ENCODE peak calls at places on chromosomes 2 and 18, in five cellular contexts. A is right lobe of liver; G is effector memory CD4-positive, alpha-beta T cell; I is sigmoid colon; V is A673. W is an unnamed sample.

GRCh38 chr2:54558976-54559410 is 102.9 kb downstream of the SPTBN1 start:
- DNase-seq in A (no peak), G (no peak), I (no peak), V (peak), W (no peak)

GRCh38 chr2:182368446-182368845 is 58.4 kb downstream of the PDE1A start:
- DNase-seq in A (no peak), G (no peak), I (no peak), V (no peak), W (no peak)

GRCh38 chr18:49161627-49162026 is 210.9 kb upstream of the SMAD7 start:
- DNase-seq in A (no peak), G (no peak), I (no peak), V (no peak), W (no peak)

GRCh38 chr2:54773838-54774237 is 50.4 kb downstream of the EML6 start:
- DNase-seq in A (no peak), G (no peak), I (no peak), V (peak), W (no peak)

GRCh38 chr18:44464401-44465185 is 216.1 kb upstream of the SETBP1 start:
- DNase-seq in A (no peak), G (no peak), I (no peak), V (no peak), W (no peak)

GRCh38 chr2:150483532-150483931 is 3.9 kb downstream of the RND3 start:
- DNase-seq in A (no peak), G (no peak), I (no peak), V (no peak), W (no peak)

GRCh38 chr2:32168513-32168912 is 2.8 kb downstream of the SLC30A6 start:
- DNase-seq in A (no peak), G (no peak), I (no peak), V (no peak), W (no peak)

GRCh38 chr2:181123798-181124217 is 143.4 kb downstream of the UBE2E3 start:
- DNase-seq in A (no peak), G (peak), I (no peak), V (peak), W (no peak)

GRCh38 chr18:47397671-47398319 is 146.3 kb upstream of the SKOR2 start:
- DNase-seq in A (no peak), G (no peak), I (no peak), V (peak), W (peak)

GRCh38 chr2:112032615-112033457 is 22.2 kb upstream of the TMEM87B start:
- DNase-seq in A (no peak), G (no peak), I (peak), V (peak), W (peak)

GRCh38 chr2:119702918-119703401 is 24.0 kb downstream of the TMEM177 start:
- DNase-seq in A (peak), G (peak), I (peak), V (peak), W (peak)

GRCh38 chr2:188114014-188114413 is 177.7 kb upstream of the GULP1 start:
- DNase-seq in A (no peak), G (no peak), I (no peak), V (no peak), W (no peak)

GRCh38 chr2:233033672-233034071 is 1.2 kb downstream of the NEU2 start:
- DNase-seq in A (no peak), G (no peak), I (no peak), V (no peak), W (no peak)

GRCh38 chr2:1515073-1515430 is 101.8 kb downstream of the TPO start:
- DNase-seq in A (no peak), G (no peak), I (peak), V (no peak), W (no peak)

GRCh38 chr2:34480366-34480765 is 881.3 kb upstream of the FAM98A start:
- DNase-seq in A (no peak), G (no peak), I (no peak), V (no peak), W (no peak)

GRCh38 chr2:74532222-74532621 is 2.5 kb downstream of the HTRA2 start:
- DNase-seq in A (no peak), G (no peak), I (no peak), V (peak), W (no peak)

GRCh38 chr2:46914578-46915230 is 902 bp downstream of the MCFD2 start:
- DNase-seq in A (no peak), G (no peak), I (no peak), V (no peak), W (no peak)

GRCh38 chr18:58806826-58807714 is 57.6 kb upstream of the ZNF532 start:
- DNase-seq in A (no peak), G (no peak), I (no peak), V (no peak), W (no peak)

GRCh38 chr2:111168528-111168929 is 47.8 kb downstream of the BCL2L11 start:
- DNase-seq in A (no peak), G (no peak), I (no peak), V (peak), W (peak)

GRCh38 chr18:77023115-77023782 is 109.3 kb downstream of the MBP start:
- DNase-seq in A (no peak), G (no peak), I (no peak), V (no peak), W (no peak)

GRCh38 chr18:48310999-48311398 is 98.2 kb downstream of the ZBTB7C start:
- DNase-seq in A (no peak), G (no peak), I (no peak), V (no peak), W (no peak)

GRCh38 chr18:66727991-66728390 is 124.1 kb upstream of the CDH19 start:
- DNase-seq in A (no peak), G (no peak), I (no peak), V (peak), W (no peak)

GRCh38 chr2:214320211-214320610 is 90.6 kb upstream of the VWC2L start:
- DNase-seq in A (no peak), G (no peak), I (no peak), V (no peak), W (no peak)

GRCh38 chr18:35005963-35006577 is 35.1 kb upstream of the MAPRE2 start:
- DNase-seq in A (no peak), G (no peak), I (no peak), V (peak), W (no peak)

GRCh38 chr2:130328710-130329109 is 14.0 kb upstream of the IMP4 start:
- DNase-seq in A (no peak), G (no peak), I (no peak), V (no peak), W (no peak)

GRCh38 chr2:122516775-122517174 is 761.3 kb downstream of the TSN start:
- DNase-seq in A (no peak), G (no peak), I (no peak), V (peak), W (no peak)

GRCh38 chr2:190533968-190534309 is 583 bp downstream of the NEMP2 start:
- DNase-seq in A (peak), G (peak), I (no peak), V (no peak), W (peak)

GRCh38 chr2:189698020-189698887 is 23.8 kb downstream of the ANKAR start:
- DNase-seq in A (peak), G (peak), I (no peak), V (peak), W (no peak)

GRCh38 chr2:206202446-206202845 is 42.8 kb downstream of the EEF1B2 start:
- DNase-seq in A (no peak), G (no peak), I (no peak), V (no peak), W (no peak)

GRCh38 chr2:191180712-191181111 is 29.9 kb upstream of the STAT4 start:
- DNase-seq in A (no peak), G (no peak), I (no peak), V (no peak), W (no peak)

GRCh38 chr2:42842418-42842817 is 50.0 kb upstream of the HAAO start:
- DNase-seq in A (peak), G (no peak), I (no peak), V (no peak), W (no peak)

GRCh38 chr2:234797566-234798250 is 154.1 kb upstream of the SH3BP4 start:
- DNase-seq in A (no peak), G (no peak), I (no peak), V (no peak), W (no peak)

GRCh38 chr2:98142106-98142815 is 55.3 kb downstream of the VWA3B start:
- DNase-seq in A (no peak), G (no peak), I (no peak), V (no peak), W (no peak)

GRCh38 chr18:35163736-35164532 is 76.9 kb upstream of the ZNF397 start:
- DNase-seq in A (no peak), G (no peak), I (no peak), V (no peak), W (no peak)

GRCh38 chr2:153393518-153393917 is 85.0 kb downstream of the RPRM start:
- DNase-seq in A (no peak), G (no peak), I (no peak), V (no peak), W (no peak)

GRCh38 chr2:153387203-153387602 is 91.4 kb downstream of the RPRM start:
- DNase-seq in A (no peak), G (no peak), I (no peak), V (no peak), W (no peak)

GRCh38 chr2:153388246-153388645 is 90.3 kb downstream of the RPRM start:
- DNase-seq in A (no peak), G (no peak), I (no peak), V (no peak), W (no peak)

GRCh38 chr2:153394247-153394646 is 84.3 kb downstream of the RPRM start:
- DNase-seq in A (no peak), G (no peak), I (no peak), V (no peak), W (no peak)

DNA sequence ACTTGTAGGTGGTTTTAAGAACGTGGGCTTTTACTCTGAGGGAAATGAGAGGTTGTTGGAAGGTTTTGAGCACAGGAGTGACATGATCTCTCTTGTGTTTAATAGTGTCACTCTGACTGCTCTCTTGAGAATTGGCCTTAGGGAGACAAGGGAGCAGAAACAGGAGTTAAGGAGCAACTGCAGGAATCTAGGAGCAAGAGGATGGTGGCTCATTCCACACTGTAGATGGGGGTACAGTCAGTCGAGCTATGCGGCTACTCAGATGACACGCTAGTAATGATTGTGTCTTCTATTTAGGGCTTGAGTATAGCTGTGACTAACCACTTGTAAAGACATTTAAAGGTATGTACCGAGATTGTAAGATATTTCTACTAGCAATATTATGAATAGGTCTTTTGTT is 87.4 kb downstream of the RPRM start:
- DNase-seq in A (no peak), G (no peak), I (no peak), V (no peak), W (no peak)
- H3K4me3 ChIP-seq in A (no peak), G (no peak), I (no peak), V (no peak), W (no peak)

GRCh38 chr2:48856657-48857056 is 101.1 kb upstream of the LHCGR start:
- DNase-seq in A (no peak), G (no peak), I (no peak), V (no peak), W (no peak)
- H3K4me3 ChIP-seq in A (no peak), G (no peak), I (no peak), V (no peak), W (no peak)

GRCh38 chr2:64651590-64651989 is 2.1 kb downstream of the SERTAD2 start:
- DNase-seq in A (no peak), G (no peak), I (no peak), V (no peak), W (no peak)
- H3K4me3 ChIP-seq in A (peak), G (no peak), I (no peak), V (peak), W (no peak)

DNA sequence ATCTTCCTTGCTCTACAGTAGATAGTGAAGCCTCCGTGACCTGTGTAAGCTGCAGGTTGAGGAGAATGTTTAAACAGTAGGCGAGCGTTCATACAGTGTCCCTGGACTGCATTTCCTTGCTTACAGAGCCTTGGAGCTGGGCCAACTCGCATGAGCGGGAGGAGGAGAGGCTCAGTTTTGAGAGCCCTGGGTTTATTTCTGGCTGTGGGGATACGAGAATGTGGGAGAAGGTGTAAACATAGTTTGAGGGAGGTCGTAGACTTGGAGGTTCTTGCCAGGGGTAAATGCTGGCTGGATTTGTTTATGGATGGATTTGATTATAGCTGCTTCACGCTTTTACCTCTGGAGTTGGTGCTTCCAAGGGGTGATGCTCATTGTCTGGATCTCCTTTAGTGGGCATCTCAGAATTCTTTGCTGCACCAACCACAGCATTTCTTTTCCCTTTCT is 20.8 kb downstream of the CRIM1 start:
- DNase-seq in A (peak), G (no peak), I (peak), V (peak), W (peak)
- H3K4me3 ChIP-seq in A (no peak), G (no peak), I (no peak), V (no peak), W (no peak)

W was measured in mucosa of descending colon.